ENCODE peak calls at places on chromosomes 13 and 19, in six cellular contexts. M, B, F, E, X and N are unnamed samples.

GRCh38 chr19:51427220-51427619 is 9.8 kb upstream of the SIGLEC10 start:
- DNase-seq in M (no peak), B (no peak), F (no peak), E (peak), X (peak), N (no peak)

GRCh38 chr13:109100705-109101104 is 471.3 kb downstream of the MYO16 start:
- DNase-seq in M (no peak), B (peak), F (no peak), E (no peak), X (no peak), N (no peak)

GRCh38 chr13:25625361-25625760 is 253.6 kb downstream of the ATP8A2 start:
- DNase-seq in M (no peak), B (no peak), F (no peak), E (no peak), X (no peak), N (no peak)

GRCh38 chr13:84927442-84928169 is 871.6 kb downstream of the SLITRK6 start:
- DNase-seq in M (no peak), B (no peak), F (no peak), E (no peak), X (no peak), N (no peak)

GRCh38 chr19:35462476-35462953 is 14.5 kb downstream of the FFAR2 start:
- DNase-seq in M (no peak), B (no peak), F (no peak), E (peak), X (no peak), N (no peak)

GRCh38 chr19:44925114-44925891 is 10.9 kb downstream of the APOC1 start:
- DNase-seq in M (peak), B (no peak), F (no peak), E (peak), X (peak), N (no peak)

GRCh38 chr19:48258350-48258749 is 2.6 kb upstream of the CARD8 start:
- DNase-seq in M (no peak), B (peak), F (no peak), E (no peak), X (no peak), N (no peak)

GRCh38 chr13:44244288-44244687 is 129.3 kb upstream of the SERP2 start:
- DNase-seq in M (no peak), B (no peak), F (no peak), E (no peak), X (peak), N (no peak)

GRCh38 chr13:110993788-110994187 is 78.9 kb upstream of the ANKRD10 start:
- DNase-seq in M (no peak), B (no peak), F (no peak), E (no peak), X (no peak), N (no peak)

GRCh38 chr13:85529216-85529590 is 270.0 kb downstream of the SLITRK6 start:
- DNase-seq in M (no peak), B (peak), F (no peak), E (no peak), X (no peak), N (no peak)

GRCh38 chr13:114045113-114045735 is 71.3 kb upstream of the C13orf46 start:
- DNase-seq in M (no peak), B (no peak), F (no peak), E (no peak), X (no peak), N (no peak)

GRCh38 chr13:62092536-62092935 is 676.9 kb upstream of the PCDH20 start:
- DNase-seq in M (no peak), B (no peak), F (no peak), E (no peak), X (no peak), N (no peak)

GRCh38 chr19:42156571-42156970 is 24.3 kb upstream of the POU2F2 start:
- DNase-seq in M (no peak), B (no peak), F (no peak), E (no peak), X (no peak), N (no peak)

GRCh38 chr13:104962411-104962810 is 1573.1 kb downstream of the EFNB2 start:
- DNase-seq in M (no peak), B (no peak), F (no peak), E (no peak), X (no peak), N (no peak)

GRCh38 chr13:113398963-113399754 is 35.2 kb upstream of the GRTP1 start:
- DNase-seq in M (no peak), B (no peak), F (no peak), E (no peak), X (no peak), N (no peak)

GRCh38 chr13:28707629-28708427 is 10.9 kb downstream of the SLC46A3 start:
- DNase-seq in M (no peak), B (peak), F (no peak), E (peak), X (no peak), N (no peak)

GRCh38 chr19:18762125-18763023 is 28.7 kb downstream of the COMP start:
- DNase-seq in M (peak), B (peak), F (no peak), E (peak), X (no peak), N (no peak)

GRCh38 chr13:45416521-45417125 is 1.6 kb downstream of the SLC25A30 start:
- DNase-seq in M (no peak), B (no peak), F (no peak), E (no peak), X (no peak), N (no peak)

GRCh38 chr19:35565016-35565856 is 1.8 kb upstream of the ATP4A start:
- DNase-seq in M (no peak), B (no peak), F (no peak), E (peak), X (no peak), N (no peak)

GRCh38 chr13:30410705-30411125 is 11.6 kb upstream of the UBE2L5 start:
- DNase-seq in M (no peak), B (no peak), F (no peak), E (no peak), X (no peak), N (no peak)

GRCh38 chr13:100601716-100602115 is 13.1 kb upstream of the GGACT start:
- DNase-seq in M (no peak), B (no peak), F (no peak), E (no peak), X (no peak), N (no peak)

GRCh38 chr19:49676136-49676689 is 858 bp upstream of the PRMT1 start:
- DNase-seq in M (peak), B (peak), F (peak), E (peak), X (peak), N (peak)

GRCh38 chr19:38737297-38737865 is 6.9 kb downstream of the CAPN12 start:
- DNase-seq in M (no peak), B (no peak), F (no peak), E (no peak), X (no peak), N (no peak)

GRCh38 chr13:107322228-107322627 is 754.3 kb upstream of the ARGLU1 start:
- DNase-seq in M (no peak), B (peak), F (no peak), E (no peak), X (no peak), N (no peak)

GRCh38 chr19:4536798-4537197 is 1.8 kb upstream of the PLIN5 start:
- DNase-seq in M (no peak), B (no peak), F (no peak), E (peak), X (no peak), N (no peak)

GRCh38 chr19:4891066-4891465 is 11.6 kb downstream of the ARRDC5 start:
- DNase-seq in M (no peak), B (no peak), F (no peak), E (no peak), X (no peak), N (no peak)

GRCh38 chr13:114263590-114263989 is 17.8 kb upstream of the UPF3A start:
- DNase-seq in M (no peak), B (no peak), F (no peak), E (no peak), X (no peak), N (no peak)

GRCh38 chr19:1156305-1156801 is 17.7 kb downstream of the SBNO2 start:
- DNase-seq in M (no peak), B (no peak), F (no peak), E (no peak), X (peak), N (no peak)

GRCh38 chr19:8573316-8573715 is 3.9 kb downstream of the MYO1F start:
- DNase-seq in M (no peak), B (no peak), F (no peak), E (no peak), X (no peak), N (no peak)

GRCh38 chr13:46295531-46296464 is 84.1 kb downstream of the LRRC63 start:
- DNase-seq in M (peak), B (peak), F (peak), E (peak), X (peak), N (peak)

GRCh38 chr13:95083758-95084157 is 217.5 kb downstream of the ABCC4 start:
- DNase-seq in M (no peak), B (peak), F (peak), E (no peak), X (no peak), N (peak)

GRCh38 chr19:4425531-4425930 is 23.1 kb downstream of the CHAF1A start:
- DNase-seq in M (no peak), B (no peak), F (no peak), E (no peak), X (no peak), N (no peak)

GRCh38 chr19:43462383-43462782 is 3.0 kb downstream of the LYPD3 start:
- DNase-seq in M (no peak), B (no peak), F (no peak), E (no peak), X (no peak), N (no peak)

GRCh38 chr13:101916108-101916757 is 463.8 kb downstream of the ITGBL1 start:
- DNase-seq in M (peak), B (no peak), F (no peak), E (peak), X (no peak), N (no peak)

GRCh38 chr13:83221256-83221655 is 661.0 kb downstream of the SLITRK1 start:
- DNase-seq in M (no peak), B (no peak), F (no peak), E (no peak), X (no peak), N (no peak)

GRCh38 chr19:53942001-53942786 is 20.5 kb upstream of the CACNG8 start:
- DNase-seq in M (no peak), B (no peak), F (no peak), E (no peak), X (no peak), N (no peak)

DNA sequence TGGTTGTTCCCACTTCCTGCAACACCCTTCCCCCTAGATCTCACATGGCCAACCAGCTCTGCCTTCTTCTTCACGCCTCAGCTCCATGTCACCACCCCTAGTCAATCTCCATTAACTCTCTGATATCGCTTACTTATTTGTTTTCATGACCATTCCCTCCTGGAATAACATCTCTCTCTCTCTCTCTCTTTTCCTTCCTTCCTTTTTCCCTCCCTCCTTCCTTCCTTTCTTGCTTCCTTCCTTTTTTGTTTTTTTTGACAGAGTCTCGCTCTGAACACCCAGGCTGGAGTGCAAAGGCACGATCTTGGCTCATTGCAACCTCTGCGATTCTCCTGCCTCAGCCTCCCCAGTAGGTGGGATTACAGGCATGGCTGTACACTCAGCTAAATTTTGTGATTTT is 44.9 kb upstream of the ADGRL1 start:
- DNase-seq in M (no peak), B (no peak), F (no peak), E (no peak), X (no peak), N (no peak)
- H3K4me3 ChIP-seq in M (no peak), B (no peak), F (no peak), E (no peak), X (no peak), N (no peak)

GRCh38 chr13:52070929-52071523 is 46.5 kb downstream of the UTP14C start:
- DNase-seq in M (no peak), B (peak), F (no peak), E (no peak), X (no peak), N (no peak)
- TF ChIP-seq CTCF in M (no peak), B (peak), F (peak), E (no peak), X (no peak), N (peak)

DNA sequence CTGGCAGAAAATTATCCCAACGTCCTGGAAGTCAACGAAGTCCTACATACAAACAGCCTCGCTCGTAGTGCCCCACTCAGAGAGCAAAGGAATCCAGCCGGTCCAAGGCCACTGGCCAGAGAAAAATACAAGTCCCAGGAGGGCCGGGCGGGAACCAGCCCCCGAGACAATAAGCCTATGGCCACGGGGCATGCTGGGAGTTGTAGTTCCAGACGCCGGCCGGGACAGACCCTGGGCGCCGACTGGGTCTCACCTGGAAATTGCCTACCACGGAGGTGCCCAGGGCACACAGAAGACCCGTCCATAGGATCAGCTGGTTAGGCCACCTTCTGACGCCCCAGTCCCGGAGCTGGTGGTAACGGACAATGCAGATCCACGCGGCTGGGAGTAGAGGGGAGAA is 5.4 kb downstream of the TMEM150B start:
- DNase-seq in M (peak), B (no peak), F (no peak), E (peak), X (no peak), N (no peak)
- H3K4me3 ChIP-seq in M (no peak), B (no peak), F (no peak), E (no peak), X (no peak), N (no peak)

DNA sequence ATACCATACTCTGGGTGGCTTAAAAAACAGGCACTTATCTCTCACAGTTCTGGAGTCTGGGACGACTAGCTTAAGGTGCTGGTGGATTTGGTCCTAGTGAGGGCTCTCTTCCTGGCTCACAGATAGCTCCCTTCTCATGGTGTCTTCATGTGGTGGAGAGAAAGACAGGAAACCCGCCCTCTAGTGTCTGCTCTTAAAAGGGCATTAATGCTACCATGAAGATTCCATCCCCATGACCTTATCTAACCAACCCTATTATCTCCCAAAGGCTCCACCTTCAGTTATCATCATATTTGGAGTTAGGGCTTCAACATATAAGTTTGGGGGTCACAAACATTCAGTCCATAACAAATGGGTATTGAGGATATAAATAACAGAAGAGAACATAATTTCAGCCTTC is 139.4 kb downstream of the HS6ST3 start:
- DNase-seq in M (no peak), B (peak), F (no peak), E (no peak), X (no peak), N (no peak)
- TF ChIP-seq CTCF in M (peak), B (peak), F (peak), E (peak), X (no peak), N (peak)

GRCh38 chr19:29623726-29624488 is 17.8 kb downstream of the POP4 start:
- DNase-seq in M (no peak), B (no peak), F (no peak), E (no peak), X (no peak), N (no peak)
- H3K4me3 ChIP-seq in M (no peak), B (no peak), F (no peak), E (no peak), X (no peak), N (no peak)

GRCh38 chr19:6415592-6416190 is 8.9 kb downstream of the KHSRP start:
- DNase-seq in M (no peak), B (no peak), F (no peak), E (no peak), X (no peak), N (no peak)

GRCh38 chr19:6418562-6418932 is 6.1 kb downstream of the KHSRP start:
- DNase-seq in M (no peak), B (no peak), F (no peak), E (no peak), X (no peak), N (no peak)

GRCh38 chr19:6416658-6417405 is 7.8 kb downstream of the KHSRP start:
- DNase-seq in M (no peak), B (no peak), F (no peak), E (no peak), X (no peak), N (no peak)

GRCh38 chr19:6414793-6415591 is 9.6 kb downstream of the KHSRP start:
- DNase-seq in M (no peak), B (no peak), F (no peak), E (no peak), X (no peak), N (no peak)

GRCh38 chr19:6417713-6418561 is 6.7 kb downstream of the KHSRP start:
- DNase-seq in M (no peak), B (no peak), F (no peak), E (peak), X (no peak), N (no peak)
- TF ChIP-seq CTCF in M (peak), B (peak), F (peak), E (peak), X (no peak), N (peak)

GRCh38 chr19:2720777-2721569 is at the start of gene DIRAS1:
- DNase-seq in M (no peak), B (no peak), F (no peak), E (no peak), X (no peak), N (no peak)
- H3K4me3 ChIP-seq in M (peak), B (no peak), F (peak), E (no peak), X (peak), N (peak)